ENCODE peak calls at places on chromosomes 2 and 18, in nine cellular contexts. X is esophagus squamous epithelium, U is spleen, B is body of pancreas, Y is heart left ventricle, G is uterus, P is GM12891, T is A549, W is ovary. F is an unnamed sample.
A peak's percentile ranks its signal among the peaks of the same experiment; 100 is the strongest.

GRCh38 chr18:3612315-3612714 is 162.3 kb downstream of the TGIF1 start:
- DNase-seq in X (no peak), W (no peak), G (no peak), P (no peak), T (peak; percentile 67), B (no peak), Y (no peak), U (peak; percentile 6), F (peak; percentile 15)

GRCh38 chr2:111671426-111672150 is 212.4 kb downstream of the ANAPC1 start:
- DNase-seq in G (peak; percentile 21), P (no peak), T (peak; percentile 19), W (peak; percentile 25), Y (no peak), U (no peak), X (no peak), B (no peak), F (peak; percentile 70)

GRCh38 chr2:234446404-234447076 is 50.3 kb downstream of the ARL4C start:
- DNase-seq in U (peak; percentile 95), T (no peak), W (no peak), B (peak; percentile 26), X (peak; percentile 49), P (no peak), G (peak; percentile 30), Y (peak; percentile 85), F (peak; percentile 81)

GRCh38 chr2:240904216-240905175 is 1.6 kb upstream of the CROCC2 start:
- DNase-seq in G (no peak), W (no peak), P (no peak), Y (peak; percentile 60), U (peak; percentile 72), T (no peak), B (peak; percentile 8), X (no peak), F (peak; percentile 68)

GRCh38 chr2:100971221-100971620 is 30.9 kb upstream of the RPL31 start:
- DNase-seq in W (no peak), Y (no peak), B (no peak), G (no peak), P (no peak), X (no peak), U (peak; percentile 54), T (no peak), F (no peak)

GRCh38 chr18:47075098-47075883 is 39.9 kb upstream of the ELOA2 start:
- DNase-seq in T (peak; percentile 10), G (no peak), Y (no peak), P (no peak), X (no peak), B (no peak), W (no peak), U (no peak), F (no peak)

GRCh38 chr2:154710685-154711084 is 12.2 kb downstream of the KCNJ3 start:
- DNase-seq in T (no peak), Y (no peak), W (no peak), B (no peak), P (no peak), U (no peak), X (no peak), G (no peak), F (no peak)

GRCh38 chr18:37497836-37498518 is 67.6 kb downstream of the CELF4 start:
- DNase-seq in Y (no peak), P (no peak), T (no peak), W (no peak), U (no peak), G (no peak), B (no peak), X (no peak), F (no peak)

GRCh38 chr2:68839260-68839833 is 31.9 kb downstream of the BMP10 start:
- DNase-seq in Y (no peak), X (no peak), P (no peak), G (no peak), W (no peak), T (peak; percentile 31), U (no peak), B (no peak), F (no peak)

GRCh38 chr18:67092141-67092540 is 424.4 kb downstream of the DSEL start:
- DNase-seq in X (no peak), G (no peak), Y (no peak), U (no peak), B (no peak), T (no peak), P (no peak), W (no peak), F (no peak)

GRCh38 chr2:233189032-233189431 is 62.4 kb upstream of the ATG16L1 start:
- DNase-seq in X (no peak), U (no peak), W (no peak), P (no peak), G (no peak), T (no peak), B (no peak), Y (no peak), F (no peak)
- TF ChIP-seq POLR2A in X (no peak), U (no peak), W (no peak), P (no peak), G (no peak), T (no peak), B (no peak), Y (no peak), F (no peak)

GRCh38 chr2:179950391-179950790 is 56.7 kb downstream of the CWC22 start:
- DNase-seq in T (no peak), U (no peak), Y (no peak), B (no peak), P (no peak), X (no peak), W (no peak), G (no peak), F (no peak)
- TF ChIP-seq POLR2A in T (no peak), U (no peak), Y (no peak), B (no peak), P (no peak), X (no peak), W (no peak), G (no peak), F (no peak)

GRCh38 chr2:207334631-207335371 is 169.1 kb upstream of the KLF7 start:
- DNase-seq in Y (peak; percentile 78), X (no peak), G (peak; percentile 79), P (no peak), W (peak; percentile 75), T (peak; percentile 88), U (no peak), B (peak; percentile 62), F (no peak)
- TF ChIP-seq POLR2A in Y (peak; percentile 32), X (peak; percentile 46), G (peak; percentile 43), P (no peak), W (no peak), T (no peak), U (no peak), B (no peak), F (peak; percentile 44)

GRCh38 chr2:151333083-151333482 is 24.3 kb upstream of the TNFAIP6 start:
- DNase-seq in B (no peak), W (no peak), P (no peak), U (no peak), X (no peak), T (no peak), Y (no peak), G (no peak), F (no peak)
- TF ChIP-seq POLR2A in B (no peak), W (no peak), P (no peak), U (no peak), X (no peak), T (no peak), Y (no peak), G (no peak), F (no peak)

F was measured in upper lobe of left lung.